ENCODE peak calls at places on chromosomes 16 and 17, in six cellular contexts. S is neural progenitor cell, L is Peyer's patch, U is testis, C is A673, J is stomach. F is an unnamed sample. For H3K36me3, the result is how much of the 10 kb centered on the place peaks cover.

GRCh38 chr17:77512062-77512946 is 371.5 kb downstream of the SEC14L1 start:
- DNase-seq in J (no peak), U (no peak), C (no peak), L (no peak), S (no peak), F (no peak)

GRCh38 chr16:82037666-82038065 is 2.6 kb downstream of the HSD17B2 start:
- DNase-seq in S (no peak), L (no peak), C (peak), J (no peak), U (no peak), F (no peak)

GRCh38 chr16:11374255-11374654 is 29.0 kb downstream of the RMI2 start:
- DNase-seq in C (no peak), U (no peak), S (no peak), L (no peak), J (no peak), F (no peak)

GRCh38 chr16:82192665-82193064 is 22.6 kb upstream of the MPHOSPH6 start:
- DNase-seq in C (no peak), L (no peak), S (no peak), J (no peak), U (no peak), F (peak)

GRCh38 chr17:36814958-36815357 is 122.3 kb upstream of the LHX1 start:
- DNase-seq in S (no peak), C (no peak), U (no peak), J (no peak), L (no peak), F (no peak)

GRCh38 chr17:79083191-79083971 is 8.8 kb downstream of the ENGASE start:
- DNase-seq in C (no peak), J (no peak), L (no peak), S (no peak), U (no peak), F (no peak)

GRCh38 chr16:13858873-13859580 is 60.9 kb upstream of the ERCC4 start:
- DNase-seq in L (no peak), S (no peak), J (no peak), C (no peak), U (no peak), F (no peak)

GRCh38 chr16:13056607-13057006 is 155.2 kb downstream of the SHISA9 start:
- DNase-seq in L (no peak), J (no peak), S (no peak), C (no peak), U (no peak), F (no peak)

GRCh38 chr16:70804153-70804728 is 3.3 kb upstream of the VAC14 start:
- DNase-seq in C (no peak), U (no peak), L (no peak), S (no peak), J (no peak), F (no peak)

GRCh38 chr17:2067048-2067452 is 12.1 kb downstream of the HIC1 start:
- DNase-seq in J (no peak), L (no peak), C (no peak), U (no peak), S (no peak), F (no peak)

GRCh38 chr17:82492647-82493516 is 26.6 kb upstream of the FOXK2 start:
- DNase-seq in S (no peak), U (no peak), C (no peak), J (no peak), L (no peak), F (no peak)

DNA sequence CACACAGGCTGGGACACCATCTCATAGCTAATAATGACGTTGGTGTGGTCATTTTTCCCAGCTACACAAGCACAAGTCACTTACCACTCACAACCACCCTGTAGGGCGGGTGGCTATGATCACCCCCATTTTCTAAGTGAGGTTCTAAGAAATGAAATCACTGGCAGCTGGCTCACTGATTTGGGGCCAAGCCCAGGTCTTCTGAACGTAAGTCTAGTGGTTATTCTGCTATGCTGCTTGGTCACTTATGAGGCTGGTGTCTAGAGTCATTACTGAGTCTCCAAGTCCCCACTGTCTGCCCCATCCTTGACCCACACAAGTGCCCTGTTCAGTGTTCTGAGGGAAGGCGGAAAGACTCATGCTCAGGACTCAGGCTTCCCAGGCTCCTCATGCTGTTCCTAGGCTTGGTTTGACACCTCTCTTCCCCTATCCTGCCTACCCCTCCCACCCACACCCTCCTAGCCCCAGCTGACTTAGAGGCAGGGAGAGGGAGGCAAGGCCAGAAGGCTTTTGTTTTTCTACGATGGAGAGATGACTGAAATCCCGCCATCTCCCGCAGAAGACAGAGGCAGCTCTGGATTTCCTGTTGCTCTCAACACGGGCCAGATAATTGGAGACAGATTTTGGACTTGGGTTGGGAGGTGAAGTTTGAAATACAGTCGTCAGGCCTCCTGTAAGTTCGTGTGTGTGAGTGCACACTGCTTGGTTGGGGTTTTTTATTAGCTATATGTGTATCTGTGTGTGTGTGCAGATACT is 32.2 kb downstream of the FZD2 start:
- DNase-seq in J (no peak), U (no peak), L (no peak), C (no peak), S (no peak), F (no peak)
- H3K36me3 ChIP-seq in J (under half), U (under half), L (under half), C (under half), S (under half), F (under half)

GRCh38 chr16:55221836-55222235 is 102.2 kb upstream of the IRX6 start:
- DNase-seq in U (no peak), C (no peak), S (no peak), L (no peak), J (no peak), F (no peak)

GRCh38 chr16:55222436-55222835 is 101.6 kb upstream of the IRX6 start:
- DNase-seq in L (no peak), C (no peak), S (no peak), U (no peak), J (no peak), F (no peak)

GRCh38 chr16:55225972-55226542 is 97.9 kb upstream of the IRX6 start:
- DNase-seq in C (no peak), U (no peak), S (no peak), L (no peak), J (no peak), F (peak)
- TF ChIP-seq CTCF in C (no peak), U (no peak), S (no peak), L (no peak), J (no peak), F (no peak)

DNA sequence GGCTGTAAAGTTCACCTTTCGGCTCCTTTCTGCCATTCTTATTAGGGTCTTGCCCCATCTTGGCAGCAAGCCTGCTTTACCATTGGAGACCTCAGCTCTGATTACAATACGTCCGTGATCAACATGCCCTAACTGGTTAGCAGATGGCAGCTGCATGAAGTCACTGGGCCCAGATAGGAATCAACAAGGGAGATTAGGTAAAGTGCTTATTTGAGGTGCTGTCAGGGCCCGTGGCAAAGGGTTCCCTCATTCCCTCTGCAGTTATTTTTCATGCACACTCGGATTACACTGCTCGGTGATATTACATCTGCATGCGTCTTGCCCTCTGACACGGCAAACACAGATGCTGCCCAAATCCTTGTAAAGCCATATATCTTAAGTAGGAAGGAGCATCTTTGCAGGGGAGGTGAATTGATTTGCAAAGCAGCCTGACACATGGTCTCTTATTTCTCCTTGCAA is 649.0 kb downstream of the WWOX start:
- DNase-seq in S (no peak), L (no peak), U (no peak), C (no peak), J (no peak), F (no peak)
- H3K27ac ChIP-seq in S (no peak), L (no peak), U (no peak), C (no peak), J (no peak), F (no peak)

GRCh38 chr16:58186176-58186944 is 11.5 kb downstream of the CSNK2A2 start:
- DNase-seq in L (no peak), C (no peak), S (no peak), J (no peak), U (no peak), F (no peak)
- H3K36me3 ChIP-seq in L (under half), C (half or more), S (under half), J (half or more), U (under half), F (half or more)

GRCh38 chr16:15777533-15778203 is 79.2 kb downstream of the MYH11 start:
- DNase-seq in S (peak), U (peak), L (no peak), C (peak), J (no peak), F (peak)
- TF ChIP-seq CTCF in S (peak), U (no peak), L (peak), C (peak), J (no peak), F (peak)

GRCh38 chr17:35121315-35121714 is at the start of gene FNDC8:
- DNase-seq in J (no peak), S (no peak), C (no peak), U (no peak), L (no peak), F (no peak)
- H3K27ac ChIP-seq in J (no peak), S (no peak), C (no peak), U (no peak), L (no peak), F (no peak)

DNA sequence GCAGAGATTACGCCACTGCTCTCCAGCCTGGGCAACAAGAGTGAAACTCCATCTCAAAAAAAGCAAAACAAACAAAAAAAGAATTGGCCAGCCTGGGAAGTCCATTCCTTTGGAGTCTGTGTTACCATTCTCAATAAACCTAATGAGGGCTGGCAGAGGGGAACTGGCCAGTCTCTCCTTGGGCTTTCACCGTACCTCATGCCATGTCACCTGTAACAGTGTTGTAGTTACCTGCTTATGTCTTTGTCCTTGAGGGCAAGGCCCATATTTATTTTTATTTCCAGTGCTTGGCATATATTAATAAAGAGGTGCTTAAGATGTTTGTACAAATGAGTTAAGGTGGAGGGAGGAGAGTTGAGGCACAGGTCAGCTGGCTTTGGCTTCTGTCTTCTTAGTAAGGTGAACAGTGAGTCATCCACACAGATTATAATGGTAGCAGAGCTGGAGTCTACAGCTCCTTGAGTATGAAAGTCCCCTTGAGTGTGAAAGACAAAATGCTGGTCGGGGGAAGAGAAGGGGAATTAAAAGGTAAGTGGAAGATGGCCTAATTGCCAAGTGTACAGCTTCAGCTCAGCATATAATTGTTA is 8.4 kb downstream of the C1QBP start:
- DNase-seq in J (no peak), S (no peak), U (no peak), L (no peak), C (no peak), F (no peak)
- H3K36me3 ChIP-seq in J (half or more), S (under half), U (under half), L (under half), C (half or more), F (half or more)

GRCh38 chr17:63232565-63233310 is 213.4 kb downstream of the CYB561 start:
- DNase-seq in L (no peak), C (no peak), U (no peak), S (no peak), J (no peak), F (peak)
- TF ChIP-seq CTCF in L (no peak), C (no peak), U (no peak), S (no peak), J (no peak), F (peak)